ENCODE peak calls at places on chromosomes 12 and 14, in eight cellular contexts. D is IMR-90, B is fibroblast of lung, V is Panc1, T is progenitor cell of endocrine pancreas, J is fibroblast of the aortic adventitia, U is dorsolateral prefrontal cortex, N is psoas muscle. F is an unnamed sample.

GRCh38 chr12:104006929-104007328 is 41.3 kb downstream of the TDG start:
- DNase-seq in B (peak), D (peak), U (no peak), T (no peak), N (no peak), V (no peak), J (peak), F (no peak)

GRCh38 chr12:12984119-12984518 is 15.9 kb downstream of the HEBP1 start:
- DNase-seq in U (no peak), N (no peak), V (no peak), D (no peak), T (no peak), B (no peak), J (no peak), F (no peak)

GRCh38 chr12:132608231-132609171 is 1.9 kb downstream of the LRCOL1 start:
- DNase-seq in B (peak), T (no peak), J (no peak), U (no peak), V (no peak), D (no peak), N (peak), F (no peak)

GRCh38 chr12:71169286-71169685 is 11.5 kb upstream of the TSPAN8 start:
- DNase-seq in B (no peak), V (no peak), U (no peak), N (no peak), J (peak), T (no peak), D (no peak), F (no peak)

GRCh38 chr12:49244161-49244560 is 20.7 kb upstream of the TUBA1C start:
- DNase-seq in V (no peak), J (peak), D (peak), B (peak), U (no peak), N (no peak), T (no peak), F (no peak)

GRCh38 chr14:51776102-51776894 is 84.1 kb upstream of the GNG2 start:
- DNase-seq in J (peak), B (peak), U (peak), N (peak), T (peak), D (peak), V (no peak), F (peak)

GRCh38 chr12:76037130-76038105 is 5.8 kb upstream of the PHLDA1 start:
- DNase-seq in N (no peak), B (peak), D (peak), V (no peak), U (no peak), J (peak), T (no peak), F (no peak)

GRCh38 chr14:68585690-68586089 is 207.2 kb downstream of the ZFP36L1 start:
- DNase-seq in N (no peak), U (no peak), J (no peak), T (no peak), B (no peak), D (peak), V (no peak), F (no peak)

GRCh38 chr14:73753887-73754880 is 40.0 kb upstream of the PNMA1 start:
- DNase-seq in B (no peak), J (no peak), T (no peak), U (no peak), V (no peak), N (no peak), D (no peak), F (no peak)

GRCh38 chr14:92471919-92472318 is 41.7 kb upstream of the RIN3 start:
- DNase-seq in N (no peak), V (no peak), D (peak), B (peak), T (no peak), U (no peak), J (peak), F (no peak)

GRCh38 chr12:14260011-14260993 is 105.2 kb upstream of the ATF7IP start:
- DNase-seq in B (peak), U (peak), D (peak), T (peak), J (peak), V (no peak), N (peak), F (peak)

GRCh38 chr12:49019435-49020317 is 1.1 kb upstream of the PRKAG1 start:
- DNase-seq in U (no peak), J (peak), N (peak), B (peak), D (peak), V (no peak), T (no peak), F (no peak)

GRCh38 chr12:74889563-74890236 is 319.9 kb downstream of the KCNC2 start:
- DNase-seq in T (no peak), V (no peak), J (peak), D (peak), B (peak), N (no peak), U (no peak), F (no peak)

GRCh38 chr12:56614627-56615026 is 15.5 kb downstream of the BAZ2A start:
- DNase-seq in N (no peak), D (no peak), T (no peak), B (no peak), U (no peak), J (no peak), V (no peak), F (no peak)

GRCh38 chr14:33934043-33934750 is 16.7 kb downstream of the EGLN3 start:
- DNase-seq in V (no peak), U (no peak), N (no peak), D (no peak), T (no peak), B (no peak), J (no peak), F (no peak)

GRCh38 chr14:20631821-20632389 is 9.6 kb downstream of the OR6S1 start:
- DNase-seq in V (no peak), D (peak), J (peak), T (no peak), B (peak), N (peak), U (no peak), F (peak)

GRCh38 chr14:90461425-90461824 is 64.6 kb downstream of the CALM1 start:
- DNase-seq in T (no peak), U (no peak), J (no peak), B (no peak), V (no peak), N (no peak), D (no peak), F (no peak)
- TF ChIP-seq CTCF in T (peak), U (no peak), J (no peak), B (no peak), V (no peak), N (no peak), D (no peak), F (no peak)

DNA sequence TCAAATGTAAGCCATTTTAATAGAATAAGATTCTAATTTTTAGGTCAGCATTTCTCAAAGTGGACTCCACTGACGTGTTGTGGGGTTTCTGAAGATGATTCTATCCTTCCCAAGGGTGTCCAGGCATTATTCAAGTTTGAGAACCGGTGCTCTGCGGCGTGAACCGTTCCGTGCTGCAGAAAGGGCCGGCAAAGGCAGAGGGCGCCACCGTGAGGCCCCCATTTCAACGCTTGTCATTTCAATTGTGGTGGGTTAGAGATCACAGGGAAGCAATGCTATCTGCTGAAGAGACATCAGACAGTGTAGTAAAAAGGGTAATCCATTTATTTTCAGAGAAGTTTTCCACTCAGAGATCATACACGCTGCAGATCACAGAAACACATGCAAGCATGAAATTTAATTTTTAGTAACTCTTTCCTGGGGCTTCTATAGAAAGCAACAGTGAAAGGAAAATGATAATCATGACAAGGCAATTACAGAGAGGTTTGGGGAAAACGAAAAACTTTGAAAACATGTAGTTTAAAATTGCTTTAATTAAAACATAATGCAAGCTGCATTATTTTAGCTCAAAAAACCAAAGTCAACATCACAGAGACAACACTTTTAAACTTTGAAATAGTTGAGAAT is 201.7 kb downstream of the EXOC5 start:
- DNase-seq in B (peak), T (peak), D (peak), U (peak), V (peak), J (peak), N (no peak), F (no peak)
- TF ChIP-seq CTCF in B (peak), T (peak), D (peak), U (peak), V (peak), J (peak), N (peak), F (no peak)

GRCh38 chr12:115456946-115457689 is 773.1 kb upstream of the TBX3 start:
- DNase-seq in B (no peak), J (no peak), U (no peak), D (no peak), N (no peak), V (no peak), T (no peak), F (no peak)
- TF ChIP-seq CTCF in B (no peak), J (no peak), U (no peak), D (no peak), N (no peak), V (peak), T (peak), F (no peak)

GRCh38 chr12:130320553-130320952 is 17.1 kb upstream of the PIWIL1 start:
- DNase-seq in J (no peak), U (no peak), T (no peak), D (no peak), N (no peak), B (no peak), V (no peak), F (no peak)

GRCh38 chr12:130322263-130322662 is 15.4 kb upstream of the PIWIL1 start:
- DNase-seq in T (no peak), N (no peak), B (no peak), V (no peak), U (no peak), J (no peak), D (no peak), F (no peak)

GRCh38 chr12:130316269-130316668 is 21.4 kb upstream of the PIWIL1 start:
- DNase-seq in U (no peak), J (no peak), T (no peak), D (no peak), V (no peak), N (no peak), B (no peak), F (no peak)
- TF ChIP-seq CTCF in U (no peak), J (no peak), T (no peak), D (no peak), V (no peak), N (no peak), B (no peak), F (no peak)

GRCh38 chr12:114396869-114397719 is 8.8 kb downstream of the TBX5 start:
- DNase-seq in D (peak), V (no peak), T (no peak), N (no peak), J (no peak), B (peak), U (no peak), F (no peak)
- TF ChIP-seq CTCF in D (no peak), V (no peak), T (no peak), N (no peak), J (no peak), B (no peak), U (no peak), F (no peak)

GRCh38 chr12:98513379-98514318 is 1.7 kb upstream of the TMPO start:
- DNase-seq in B (no peak), D (no peak), N (no peak), U (no peak), J (no peak), T (no peak), V (no peak), F (no peak)

GRCh38 chr12:98515368-98516183 is at the start of gene TMPO:
- DNase-seq in T (peak), B (peak), D (peak), U (peak), N (peak), V (peak), J (peak), F (peak)

GRCh38 chr12:98519257-98519907 is 4.0 kb downstream of the TMPO start:
- DNase-seq in T (no peak), J (no peak), V (no peak), B (no peak), U (no peak), N (no peak), D (no peak), F (no peak)

GRCh38 chr12:98514984-98515367 is 414 bp upstream of the TMPO start:
- DNase-seq in D (no peak), J (no peak), N (no peak), U (no peak), T (no peak), B (no peak), V (no peak), F (no peak)

GRCh38 chr12:98516184-98516873 is 939 bp downstream of the TMPO start:
- DNase-seq in U (peak), B (peak), T (peak), J (peak), V (peak), D (peak), N (peak), F (peak)
- TF ChIP-seq CTCF in U (peak), B (peak), T (peak), J (peak), V (peak), D (peak), N (peak), F (peak)

DNA sequence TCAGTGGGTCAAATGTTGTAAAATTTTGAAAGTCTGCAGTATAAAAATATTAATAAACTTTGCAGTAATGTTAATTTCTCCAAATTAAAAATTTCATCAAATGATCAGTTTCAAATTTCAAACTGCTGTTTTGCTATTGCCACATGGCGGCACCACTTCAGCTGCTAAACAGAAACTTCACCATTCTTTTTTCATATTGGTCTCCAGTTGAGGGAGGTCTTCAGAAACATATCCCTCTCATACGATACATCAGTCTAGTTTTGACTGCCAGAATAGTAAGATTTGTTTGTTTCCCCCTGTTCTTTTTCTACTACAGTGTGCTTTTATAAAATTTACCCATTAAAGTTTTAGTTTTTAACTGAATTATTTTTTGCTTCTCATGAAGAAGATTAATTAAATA is 4.2 kb upstream of the TRHDE start:
- DNase-seq in J (no peak), D (peak), V (no peak), N (no peak), T (no peak), U (no peak), B (peak), F (peak)
- TF ChIP-seq CTCF in J (peak), D (peak), V (peak), N (no peak), T (peak), U (peak), B (peak), F (no peak)

DNA sequence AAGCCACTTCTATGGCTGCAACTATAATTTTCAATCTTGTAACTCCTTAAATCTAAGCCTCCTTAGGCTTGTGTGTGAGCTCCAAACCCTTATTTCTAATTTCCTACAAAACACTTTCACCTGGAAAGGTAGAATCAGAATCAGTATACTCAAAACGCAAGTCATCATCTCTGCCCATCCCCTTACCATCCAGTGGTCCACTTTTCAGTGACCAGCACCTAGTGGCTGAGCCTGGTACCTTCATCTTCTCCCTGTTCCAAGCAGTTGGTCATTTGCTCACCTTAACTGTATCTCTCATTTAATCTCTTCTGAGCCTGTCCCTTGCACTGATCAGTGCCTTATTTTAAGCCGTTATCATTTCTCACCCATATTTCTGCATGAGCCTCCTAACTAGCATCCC is 107.9 kb downstream of the PPM1H start:
- DNase-seq in J (no peak), T (no peak), B (no peak), N (no peak), D (no peak), V (no peak), U (no peak), F (no peak)
- TF ChIP-seq CTCF in J (peak), T (peak), B (no peak), N (no peak), D (no peak), V (peak), U (no peak), F (no peak)

GRCh38 chr12:116474899-116475298 is 84.3 kb upstream of the MAP1LC3B2 start:
- DNase-seq in V (no peak), D (no peak), J (no peak), N (no peak), T (no peak), U (no peak), B (no peak), F (no peak)
- TF ChIP-seq CTCF in V (no peak), D (no peak), J (no peak), N (no peak), T (no peak), U (no peak), B (no peak), F (no peak)